ENCODE peak calls at places on chromosomes 11 and 22, in nine cellular contexts. N, A, B, V, P, K, D, R and G are unnamed samples.

GRCh38 chr11:27210509-27210908 is 152.5 kb downstream of the CCDC34 start:
- DNase-seq in N (no peak), A (no peak), B (no peak), V (no peak), P (no peak), K (no peak), D (no peak), R (no peak), G (no peak)

GRCh38 chr11:111521132-111521531 is 6.6 kb downstream of the HOATZ start:
- DNase-seq in N (no peak), A (no peak), B (no peak), V (no peak), P (no peak), K (peak), D (no peak), R (no peak), G (peak)

GRCh38 chr11:86176165-86176884 is 68.2 kb upstream of the EED start:
- DNase-seq in N (no peak), A (no peak), B (no peak), V (peak), P (no peak), K (peak), D (no peak), R (no peak), G (peak)

GRCh38 chr22:36162127-36163034 is 1.8 kb upstream of the APOL3 start:
- DNase-seq in N (no peak), A (no peak), B (no peak), V (no peak), P (no peak), K (no peak), D (no peak), R (no peak), G (no peak)

GRCh38 chr11:789951-790350 is at the start of gene CEND1:
- DNase-seq in N (no peak), A (peak), B (no peak), V (peak), P (no peak), K (peak), D (no peak), R (no peak), G (peak)

GRCh38 chr11:70762810-70763209 is 364.5 kb downstream of the CTTN start:
- DNase-seq in N (no peak), A (no peak), B (no peak), V (no peak), P (no peak), K (no peak), D (no peak), R (no peak), G (no peak)

GRCh38 chr11:128294685-128295079 is 292.7 kb downstream of the ETS1 start:
- DNase-seq in N (no peak), A (no peak), B (no peak), V (peak), P (no peak), K (peak), D (no peak), R (no peak), G (peak)

GRCh38 chr22:20235453-20235991 is 32.6 kb downstream of the RTN4R start:
- DNase-seq in N (no peak), A (no peak), B (no peak), V (no peak), P (no peak), K (no peak), D (no peak), R (no peak), G (no peak)

GRCh38 chr11:59062602-59063529 is 23.2 kb upstream of the GLYATL1B start:
- DNase-seq in N (no peak), A (no peak), B (no peak), V (peak), P (no peak), K (no peak), D (no peak), R (no peak), G (no peak)

GRCh38 chr11:120613264-120614226 is 102.0 kb downstream of the GRIK4 start:
- DNase-seq in N (no peak), A (no peak), B (no peak), V (no peak), P (peak), K (no peak), D (no peak), R (no peak), G (no peak)

GRCh38 chr11:13970986-13971385 is 8.5 kb downstream of the SPON1 start:
- DNase-seq in N (peak), A (no peak), B (no peak), V (peak), P (peak), K (peak), D (peak), R (no peak), G (peak)
- TF ChIP-seq CTCF in N (no peak), A (no peak), B (no peak), V (peak), P (peak), K (peak), D (peak), R (peak), G (peak)

DNA sequence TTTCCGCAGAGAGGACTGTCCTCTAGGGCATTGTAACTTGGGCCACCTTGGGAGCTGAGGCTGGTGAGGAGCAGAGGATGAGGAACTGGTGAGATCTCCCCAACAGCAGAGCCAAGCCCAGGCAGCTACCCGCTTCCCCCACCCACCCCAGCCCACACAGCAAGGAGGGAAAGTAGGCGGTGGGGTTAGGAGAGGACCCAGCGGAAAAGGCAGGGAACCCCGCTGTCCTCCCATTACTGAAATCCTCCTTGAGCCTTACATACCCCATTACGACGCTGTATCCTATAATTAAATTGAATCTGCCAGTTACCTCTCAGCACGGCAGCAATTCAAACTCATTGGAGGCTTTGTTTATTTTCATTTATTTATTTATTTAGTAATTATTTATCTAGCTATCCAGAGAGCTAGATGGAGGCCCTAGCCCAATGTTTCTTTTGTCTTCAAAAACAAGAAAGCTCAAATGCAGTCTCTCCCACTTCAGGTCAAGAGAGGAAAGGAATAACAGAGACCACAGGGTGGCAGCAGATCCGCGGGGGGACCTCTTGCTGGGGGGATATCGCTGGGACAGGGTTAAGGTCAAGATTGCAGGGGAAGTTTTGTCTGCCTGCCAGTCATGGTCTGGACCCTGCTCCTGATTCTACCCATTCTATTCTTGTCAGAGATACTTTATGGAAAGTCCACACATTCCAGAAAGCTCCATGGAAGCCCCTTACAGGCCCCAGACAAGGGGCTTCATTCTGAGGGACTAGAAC is 218.0 kb downstream of the ST3GAL4 start:
- DNase-seq in N (no peak), A (no peak), B (no peak), V (no peak), P (no peak), K (no peak), D (no peak), R (no peak), G (no peak)
- TF ChIP-seq CTCF in N (no peak), A (no peak), B (no peak), V (peak), P (no peak), K (no peak), D (peak), R (peak), G (peak)

GRCh38 chr11:43516316-43516820 is 157.6 kb downstream of the TTC17 start:
- DNase-seq in N (no peak), A (no peak), B (no peak), V (no peak), P (no peak), K (no peak), D (no peak), R (no peak), G (no peak)

GRCh38 chr11:43518407-43519165 is 159.9 kb downstream of the TTC17 start:
- DNase-seq in N (no peak), A (no peak), B (no peak), V (peak), P (no peak), K (peak), D (no peak), R (no peak), G (peak)

GRCh38 chr11:43515090-43515489 is 156.4 kb downstream of the TTC17 start:
- DNase-seq in N (no peak), A (peak), B (no peak), V (no peak), P (no peak), K (no peak), D (no peak), R (no peak), G (no peak)

GRCh38 chr11:43521471-43521870 is 159.1 kb upstream of the HSD17B12 start:
- DNase-seq in N (no peak), A (no peak), B (no peak), V (no peak), P (no peak), K (no peak), D (no peak), R (no peak), G (no peak)

GRCh38 chr11:43517518-43517917 is 158.8 kb downstream of the TTC17 start:
- DNase-seq in N (no peak), A (no peak), B (no peak), V (peak), P (no peak), K (no peak), D (no peak), R (no peak), G (peak)
- TF ChIP-seq CTCF in N (no peak), A (no peak), B (no peak), V (no peak), P (no peak), K (no peak), D (no peak), R (no peak), G (no peak)

GRCh38 chr11:69640995-69641581 is at the start of gene CCND1:
- DNase-seq in N (peak), A (peak), B (peak), V (peak), P (peak), K (peak), D (peak), R (peak), G (peak)
- TF ChIP-seq CTCF in N (no peak), A (no peak), B (peak), V (peak), P (peak), K (peak), D (no peak), R (peak), G (peak)

DNA sequence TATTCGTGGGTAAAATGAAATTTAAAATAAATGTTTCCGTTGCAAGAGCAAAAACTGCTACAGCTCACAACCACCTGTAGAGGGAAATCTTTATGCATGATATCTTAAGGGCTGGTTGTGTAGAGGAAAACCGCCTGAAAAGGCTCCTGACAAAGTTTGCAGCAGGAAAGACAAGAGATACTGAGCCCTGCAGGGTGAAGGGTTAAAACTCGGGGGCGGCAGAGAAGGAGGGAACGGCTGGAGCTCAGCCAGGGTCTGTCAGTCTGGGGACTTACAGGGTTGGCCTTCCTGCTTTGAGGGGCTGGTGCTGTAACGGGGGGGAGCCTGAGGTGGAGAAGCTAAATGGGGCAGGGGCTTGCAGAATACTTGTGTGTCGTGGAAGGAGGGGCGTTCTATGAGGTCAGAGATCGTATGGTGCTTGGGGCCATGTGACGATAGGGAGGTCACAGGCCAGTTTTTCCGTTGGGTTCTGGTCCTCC is 122.9 kb upstream of the HSD17B12 start:
- DNase-seq in N (no peak), A (no peak), B (no peak), V (no peak), P (no peak), K (peak), D (no peak), R (no peak), G (no peak)
- TF ChIP-seq CTCF in N (no peak), A (no peak), B (peak), V (peak), P (peak), K (peak), D (no peak), R (peak), G (peak)

GRCh38 chr11:101880208-101880607 is 34.6 kb upstream of the CEP126 start:
- DNase-seq in N (no peak), A (no peak), B (no peak), V (peak), P (peak), K (peak), D (peak), R (no peak), G (peak)
- TF ChIP-seq CTCF in N (no peak), A (no peak), B (no peak), V (peak), P (peak), K (peak), D (peak), R (peak), G (peak)

DNA sequence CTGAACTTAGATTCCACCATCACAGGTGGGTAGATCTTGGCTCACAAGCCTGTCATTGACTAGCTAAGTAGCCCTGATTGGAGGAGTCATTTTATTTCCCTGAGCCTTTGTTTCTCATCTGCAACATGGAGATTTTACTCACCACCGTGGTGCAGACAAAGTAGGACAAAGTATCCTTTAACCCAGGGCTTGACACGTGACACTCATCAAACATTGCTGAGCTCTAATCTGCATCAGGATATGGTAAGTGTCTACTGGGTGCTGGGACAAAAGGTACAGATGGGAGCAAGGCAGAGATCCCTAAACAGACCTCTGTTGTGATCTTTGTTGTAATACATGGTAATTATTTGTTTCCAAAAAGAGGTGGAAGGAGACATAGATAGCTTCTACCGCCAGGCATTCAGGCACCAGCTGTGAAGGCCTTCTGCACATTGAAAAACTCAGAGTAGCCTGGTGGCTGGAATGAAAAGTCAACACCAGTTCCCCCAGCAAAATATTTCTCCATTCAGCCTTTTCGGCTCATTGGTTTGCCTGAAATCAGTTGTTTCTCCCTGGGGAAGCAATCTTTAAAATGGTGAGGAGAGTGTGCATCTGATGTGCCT is 18.3 kb upstream of the MICAL2 start:
- DNase-seq in N (no peak), A (no peak), B (no peak), V (no peak), P (peak), K (no peak), D (no peak), R (no peak), G (no peak)
- TF ChIP-seq CTCF in N (no peak), A (no peak), B (peak), V (no peak), P (no peak), K (no peak), D (no peak), R (no peak), G (peak)